ENCODE peak calls at places on chromosomes 6 and 20, in five cellular contexts. T is SK-N-MC, V is activated B cell treated with CpG ODN at 0.5 μM for 24 hours, P is right cardiac atrium, Q is lower lobe of right lung. O is an unnamed sample.
A peak's percentile ranks its signal among the peaks of the same experiment; 100 is the strongest.

GRCh38 chr6:144379356-144379755 is 94.2 kb downstream of the UTRN start:
- DNase-seq in Q (no peak), T (no peak), P (no peak), V (no peak), O (no peak)

GRCh38 chr6:72930733-72931132 is 294.6 kb downstream of the KHDC1L start:
- DNase-seq in P (no peak), Q (no peak), V (no peak), T (no peak), O (no peak)

GRCh38 chr6:75204959-75205775 is 686 bp downstream of the COL12A1 start:
- DNase-seq in V (no peak), T (no peak), Q (peak; percentile 67), P (no peak), O (no peak)

GRCh38 chr6:133244502-133244901 is 3.3 kb downstream of the EYA4 start:
- DNase-seq in P (no peak), Q (no peak), T (no peak), V (no peak), O (no peak)

GRCh38 chr20:62069741-62070216 is 4.1 kb upstream of the TAF4 start:
- DNase-seq in Q (no peak), P (no peak), T (no peak), V (no peak), O (no peak)

GRCh38 chr6:18360188-18360587 is 27.0 kb upstream of the RNF144B start:
- DNase-seq in V (no peak), P (no peak), Q (no peak), T (no peak), O (no peak)

GRCh38 chr6:2695464-2696095 is 55.1 kb downstream of the MYLK4 start:
- DNase-seq in T (peak; percentile 22), Q (no peak), P (no peak), V (no peak), O (no peak)

GRCh38 chr6:108468346-108468745 is 92.4 kb upstream of the FOXO3 start:
- DNase-seq in V (no peak), Q (no peak), T (no peak), P (no peak), O (no peak)

GRCh38 chr6:167094820-167095637 is 27.9 kb upstream of the CCR6 start:
- DNase-seq in T (no peak), V (no peak), P (no peak), Q (no peak), O (no peak)

GRCh38 chr6:69696273-69696672 is 100.5 kb downstream of the LMBRD1 start:
- DNase-seq in P (no peak), T (no peak), V (no peak), Q (no peak), O (no peak)

GRCh38 chr6:6968731-6969552 is 138.8 kb upstream of the RREB1 start:
- DNase-seq in P (no peak), V (no peak), Q (no peak), T (no peak), O (no peak)

GRCh38 chr6:34067814-34068213 is 78.1 kb downstream of the GRM4 start:
- DNase-seq in T (no peak), V (no peak), Q (no peak), P (no peak), O (no peak)

GRCh38 chr6:5457036-5457435 is 195.7 kb downstream of the FARS2 start:
- DNase-seq in T (no peak), Q (no peak), V (no peak), P (peak; percentile 40), O (peak; percentile 77)

GRCh38 chr6:44100088-44100550 is 27.1 kb downstream of the MRPL14 start:
- DNase-seq in Q (no peak), P (no peak), V (no peak), T (no peak), O (no peak)

GRCh38 chr6:161393839-161394364 is 120.0 kb upstream of the AGPAT4 start:
- DNase-seq in V (no peak), Q (no peak), T (peak; percentile 56), P (no peak), O (no peak)

GRCh38 chr6:166742981-166743380 is 115.9 kb upstream of the RPS6KA2 start:
- DNase-seq in Q (no peak), V (no peak), P (no peak), T (no peak), O (no peak)

GRCh38 chr6:104638841-104639290 is 220.9 kb downstream of the HACE1 start:
- DNase-seq in V (no peak), T (no peak), P (no peak), Q (no peak), O (peak; percentile 70)

GRCh38 chr20:47999166-47999565 is 213.9 kb upstream of the SULF2 start:
- DNase-seq in V (no peak), P (no peak), Q (no peak), T (no peak), O (no peak)

GRCh38 chr20:18511566-18511965 is 3.8 kb downstream of the SEC23B start:
- DNase-seq in Q (no peak), P (no peak), T (no peak), V (no peak), O (no peak)

GRCh38 chr6:30112402-30113376 is at the start of gene TRIM31:
- DNase-seq in Q (no peak), P (no peak), V (no peak), T (no peak), O (no peak)

GRCh38 chr20:57658447-57659130 is 38.4 kb upstream of the ZBP1 start:
- DNase-seq in T (no peak), Q (peak; percentile 43), V (no peak), P (peak; percentile 14), O (peak; percentile 32)

GRCh38 chr20:19692100-19692499 is 66.0 kb upstream of the RIN2 start:
- DNase-seq in V (no peak), Q (no peak), P (no peak), T (no peak), O (no peak)

GRCh38 chr20:9886227-9886626 is 47.4 kb upstream of the PAK5 start:
- DNase-seq in P (no peak), V (no peak), T (no peak), Q (no peak), O (no peak)

GRCh38 chr6:17281497-17282481 is 628 bp downstream of the RBM24 start:
- DNase-seq in V (no peak), P (peak; percentile 26), T (no peak), Q (no peak), O (no peak)

GRCh38 chr6:158032354-158032733 is 50.7 kb downstream of the SYNJ2 start:
- DNase-seq in T (no peak), V (no peak), Q (peak; percentile 28), P (no peak), O (no peak)

O was measured in Right ventricle myocardium inferior.